ENCODE peak calls at places on chromosomes 13 and 19, in five cellular contexts. M, P, W, J and B are unnamed samples.

GRCh38 chr13:76289558-76289957 is 596.6 kb downstream of the KCTD12 start:
- DNase-seq in M (no peak), P (no peak), W (no peak), J (no peak), B (no peak)

GRCh38 chr19:40420451-40420765 is 5.4 kb downstream of the SERTAD1 start:
- DNase-seq in M (no peak), P (no peak), W (no peak), J (no peak), B (no peak)

GRCh38 chr13:110911880-110912279 is 3.0 kb downstream of the ANKRD10 start:
- DNase-seq in M (no peak), P (no peak), W (no peak), J (no peak), B (no peak)

GRCh38 chr19:31330761-31331160 is 18.5 kb downstream of the TSHZ3 start:
- DNase-seq in M (no peak), P (no peak), W (no peak), J (no peak), B (no peak)

GRCh38 chr19:40771101-40771539 is 4.2 kb upstream of the MIA start:
- DNase-seq in M (no peak), P (no peak), W (no peak), J (no peak), B (no peak)

GRCh38 chr13:45341799-45342584 is 1.0 kb upstream of the TPT1 start:
- DNase-seq in M (peak; percentile 31), P (peak; percentile 73), W (peak; percentile 88), J (no peak), B (peak; percentile 76)

GRCh38 chr13:63381078-63381859 is 1965.6 kb upstream of the PCDH20 start:
- DNase-seq in M (no peak), P (no peak), W (no peak), J (no peak), B (no peak)

GRCh38 chr19:53879145-53880037 is 2.6 kb upstream of the PRKCG start:
- DNase-seq in M (peak; percentile 94), P (peak; percentile 93), W (peak; percentile 97), J (peak; percentile 100), B (peak; percentile 97)

GRCh38 chr19:50890422-50891252 is 17.4 kb downstream of the KLK2 start:
- DNase-seq in M (no peak), P (no peak), W (no peak), J (no peak), B (no peak)

GRCh38 chr19:48608798-48609263 is 2.3 kb downstream of the SPACA4 start:
- DNase-seq in M (no peak), P (no peak), W (no peak), J (peak; percentile 76), B (no peak)

GRCh38 chr19:2727640-2727944 is 6.4 kb upstream of the DIRAS1 start:
- DNase-seq in M (no peak), P (no peak), W (no peak), J (no peak), B (no peak)

GRCh38 chr19:11480927-11481776 is at the start of gene ELAVL3:
- DNase-seq in M (no peak), P (no peak), W (no peak), J (peak; percentile 76), B (no peak)

GRCh38 chr19:40335101-40335500 is 13.1 kb downstream of the C19orf47 start:
- DNase-seq in M (no peak), P (no peak), W (no peak), J (no peak), B (peak; percentile 6)

GRCh38 chr19:34317311-34317927 is 47.6 kb upstream of the GPI start:
- DNase-seq in M (no peak), P (no peak), W (no peak), J (no peak), B (no peak)

GRCh38 chr13:52599853-52600603 is 42.2 kb upstream of the HNRNPA1L2 start:
- DNase-seq in M (peak; percentile 42), P (peak; percentile 73), W (no peak), J (peak; percentile 75), B (peak; percentile 74)

GRCh38 chr19:42475366-42475765 is 32.6 kb upstream of the CXCL17 start:
- DNase-seq in M (no peak), P (no peak), W (no peak), J (no peak), B (no peak)

GRCh38 chr19:41928221-41928683 is at the start of gene ERFL:
- DNase-seq in M (no peak), P (no peak), W (no peak), J (no peak), B (no peak)

GRCh38 chr19:17679526-17680234 is 8.5 kb downstream of the UNC13A start:
- DNase-seq in M (no peak), P (no peak), W (no peak), J (peak; percentile 66), B (peak; percentile 61)
- H3K4me3 ChIP-seq in M (peak overlapping the region; percentile 60), P (peak overlapping the region; percentile 30), W (peak overlapping the region; percentile 61), J (peak overlapping the region; percentile 64), B (peak overlapping the region; percentile 41)

GRCh38 chr19:14435320-14436050 is 2.4 kb downstream of the PKN1 start:
- DNase-seq in M (no peak), P (no peak), W (no peak), J (no peak), B (no peak)
- H3K4me3 ChIP-seq in M (peak overlapping the region; percentile 93), P (peak overlapping the region; percentile 89), W (no peak overlapping the region), J (no peak overlapping the region), B (no peak overlapping the region)

GRCh38 chr13:74696148-74696922 is 562.1 kb upstream of the KLF12 start:
- DNase-seq in M (no peak), P (no peak), W (no peak), J (no peak), B (no peak)
- H3K4me3 ChIP-seq in M (no peak overlapping the region), P (no peak overlapping the region), W (no peak overlapping the region), J (no peak overlapping the region), B (no peak overlapping the region)

GRCh38 chr13:33671560-33671959 is 146.4 kb upstream of the RFC3 start:
- DNase-seq in M (no peak), P (no peak), W (no peak), J (no peak), B (no peak)
- H3K4me3 ChIP-seq in M (no peak overlapping the region), P (no peak overlapping the region), W (no peak overlapping the region), J (no peak overlapping the region), B (no peak overlapping the region)